ENCODE peak calls at places on chromosome 1, in ten cellular contexts. P, N, Q, Z, F, H, L, T, K and S are unnamed samples.
A peak's percentile ranks its signal among the peaks of the same experiment; 100 is the strongest.

GRCh38 chr1:93720931-93721614 is 39.4 kb upstream of the BCAR3 start:
- DNase-seq in P (no peak), N (no peak), Q (no peak), Z (no peak), F (no peak), H (no peak), L (no peak), T (no peak), K (no peak), S (no peak)

GRCh38 chr1:53628286-53628955 is 110.5 kb downstream of the GLIS1 start:
- DNase-seq in P (no peak), N (no peak), Q (no peak), Z (no peak), F (no peak), H (no peak), L (no peak), T (no peak), K (no peak), S (no peak)

GRCh38 chr1:36359911-36360310 is 25.8 kb downstream of the STK40 start:
- DNase-seq in P (no peak), N (no peak), Q (no peak), Z (no peak), F (no peak), H (no peak), L (peak; percentile 60), T (no peak), K (no peak), S (peak; percentile 55)

GRCh38 chr1:156095906-156096508 is 13.7 kb upstream of the MEX3A start:
- DNase-seq in P (no peak), N (no peak), Q (no peak), Z (no peak), F (no peak), H (no peak), L (no peak), T (no peak), K (no peak), S (no peak)

GRCh38 chr1:145874646-145875045 is 11.0 kb downstream of the ANKRD35 start:
- DNase-seq in P (no peak), N (no peak), Q (no peak), Z (no peak), F (no peak), H (no peak), L (no peak), T (no peak), K (no peak), S (no peak)

GRCh38 chr1:177812650-177813049 is 157.2 kb downstream of the SEC16B start:
- DNase-seq in P (no peak), N (no peak), Q (no peak), Z (no peak), F (no peak), H (no peak), L (no peak), T (no peak), K (no peak), S (no peak)

GRCh38 chr1:201941420-201942128 is 4.8 kb downstream of the LMOD1 start:
- DNase-seq in P (no peak), N (no peak), Q (peak; percentile 96), Z (peak; percentile 87), F (no peak), H (no peak), L (no peak), T (no peak), K (no peak), S (no peak)

GRCh38 chr1:161730050-161730564 is 8.8 kb downstream of the FCRLB start:
- DNase-seq in P (peak; percentile 34), N (no peak), Q (no peak), Z (no peak), F (no peak), H (no peak), L (peak; percentile 83), T (peak; percentile 59), K (no peak), S (peak; percentile 92)

GRCh38 chr1:110765640-110766335 is 91.0 kb upstream of the KCNA3 start:
- DNase-seq in P (no peak), N (no peak), Q (peak; percentile 64), Z (peak; percentile 33), F (peak; percentile 20), H (peak; percentile 33), L (peak; percentile 64), T (peak; percentile 53), K (peak; percentile 73), S (peak; percentile 58)

GRCh38 chr1:45586769-45587168 is 2.9 kb downstream of the NASP start:
- DNase-seq in P (no peak), N (no peak), Q (no peak), Z (no peak), F (no peak), H (no peak), L (no peak), T (no peak), K (no peak), S (no peak)

GRCh38 chr1:229514578-229515275 is 6.6 kb upstream of the NUP133 start:
- DNase-seq in P (peak; percentile 7), N (peak; percentile 70), Q (peak; percentile 76), Z (peak; percentile 60), F (peak; percentile 69), H (peak; percentile 80), L (peak; percentile 80), T (peak; percentile 66), K (peak; percentile 79), S (peak; percentile 90)

GRCh38 chr1:213051881-213052202 is 801 bp downstream of the RPS6KC1 start:
- DNase-seq in P (no peak), N (no peak), Q (no peak), Z (no peak), F (no peak), H (no peak), L (no peak), T (no peak), K (no peak), S (no peak)

GRCh38 chr1:29029652-29030051 is 94.1 kb downstream of the TMEM200B start:
- DNase-seq in P (no peak), N (no peak), Q (no peak), Z (no peak), F (no peak), H (no peak), L (no peak), T (no peak), K (peak; percentile 63), S (no peak)

GRCh38 chr1:70528591-70529333 is 117.7 kb downstream of the CTH start:
- DNase-seq in P (no peak), N (no peak), Q (peak; percentile 75), Z (peak; percentile 40), F (no peak), H (peak; percentile 30), L (peak; percentile 26), T (peak; percentile 37), K (peak; percentile 26), S (peak; percentile 39)

GRCh38 chr1:14996133-14997050 is 157.2 kb upstream of the TMEM51 start:
- DNase-seq in P (no peak), N (no peak), Q (peak; percentile 54), Z (peak; percentile 39), F (no peak), H (no peak), L (peak; percentile 31), T (peak; percentile 38), K (peak; percentile 66), S (peak; percentile 67)